ENCODE peak calls at places on chromosomes 16 and 17, in four cellular contexts. One of them, this sample, is unnamed.

GRCh38 chr16:17144431-17144830 is 326.3 kb downstream of the XYLT1 start:
- DNase-seq in WTC11: no peak
- DNase-seq in HepG2: no peak
- DNase-seq in K562: no peak
- DNase-seq in this sample: no peak

GRCh38 chr17:74745548-74746177 is 2.8 kb upstream of the NHERF1 start:
- DNase-seq in K562: no peak
- DNase-seq in WTC11: no peak
- DNase-seq in HepG2: no peak
- DNase-seq in this sample: no peak

GRCh38 chr17:8709006-8709405 is 35.6 kb downstream of the CCDC42 start:
- DNase-seq in HepG2: no peak
- DNase-seq in K562: no peak
- DNase-seq in WTC11: no peak
- DNase-seq in this sample: no peak

GRCh38 chr17:73231363-73231762 is 30.3 kb downstream of the CPSF4L start:
- DNase-seq in HepG2: no peak
- DNase-seq in WTC11: no peak
- DNase-seq in K562: no peak
- DNase-seq in this sample: peak; percentile 43

GRCh38 chr16:3363793-3364192 is 8.1 kb downstream of the OR2C1 start:
- DNase-seq in K562: peak; percentile 22
- DNase-seq in WTC11: no peak
- DNase-seq in HepG2: peak; percentile 85
- DNase-seq in this sample: peak; percentile 37

GRCh38 chr17:66240013-66240412 is 10.8 kb upstream of the APOH start:
- DNase-seq in K562: no peak
- DNase-seq in WTC11: no peak
- DNase-seq in HepG2: no peak
- DNase-seq in this sample: no peak

GRCh38 chr17:8059131-8059530 is 20.3 kb downstream of the ALOX15B start:
- DNase-seq in HepG2: no peak
- DNase-seq in K562: no peak
- DNase-seq in WTC11: no peak
- DNase-seq in this sample: no peak

GRCh38 chr17:66951605-66951953 is 12.9 kb upstream of the CACNG4 start:
- DNase-seq in HepG2: no peak
- DNase-seq in K562: no peak
- DNase-seq in WTC11: no peak
- DNase-seq in this sample: peak; percentile 50

GRCh38 chr17:29835438-29836351 is 94.3 kb downstream of the SSH2 start:
- DNase-seq in WTC11: no peak
- DNase-seq in K562: no peak
- DNase-seq in HepG2: no peak
- DNase-seq in this sample: no peak

GRCh38 chr17:9236286-9237052 is 215.2 kb downstream of the NTN1 start:
- DNase-seq in HepG2: no peak
- DNase-seq in K562: no peak
- DNase-seq in WTC11: no peak
- DNase-seq in this sample: no peak

GRCh38 chr16:81821422-81822128 is 42.5 kb downstream of the PLCG2 start:
- DNase-seq in WTC11: no peak
- DNase-seq in K562: no peak
- DNase-seq in HepG2: no peak
- DNase-seq in this sample: no peak

GRCh38 chr16:80852261-80852872 is 48.0 kb upstream of the CDYL2 start:
- DNase-seq in HepG2: peak; percentile 31
- DNase-seq in K562: peak; percentile 52
- DNase-seq in WTC11: peak; percentile 68
- DNase-seq in this sample: peak; percentile 28

GRCh38 chr17:7021993-7022778 is 664 bp upstream of the BCL6B start:
- DNase-seq in WTC11: peak; percentile 90
- DNase-seq in K562: peak; percentile 75
- DNase-seq in HepG2: no peak
- DNase-seq in this sample: peak; percentile 78

GRCh38 chr16:47732122-47732805 is 271.1 kb downstream of the PHKB start:
- DNase-seq in HepG2: no peak
- DNase-seq in WTC11: no peak
- DNase-seq in K562: no peak
- DNase-seq in this sample: peak; percentile 12

GRCh38 chr17:66714046-66715023 is 120.6 kb upstream of the CACNG5 start:
- DNase-seq in WTC11: no peak
- DNase-seq in K562: no peak
- DNase-seq in HepG2: no peak
- DNase-seq in this sample: no peak

GRCh38 chr16:14955546-14956231 is 18.4 kb downstream of the NPIPA1 start:
- DNase-seq in HepG2: no peak
- DNase-seq in K562: peak; percentile 6
- DNase-seq in WTC11: no peak
- DNase-seq in this sample: no peak

GRCh38 chr17:44061446-44061845 is 5.0 kb downstream of the LSM12 start:
- DNase-seq in K562: no peak
- DNase-seq in WTC11: no peak
- DNase-seq in HepG2: no peak
- DNase-seq in this sample: no peak

GRCh38 chr17:63481488-63481870 is 4.6 kb downstream of the ACE start:
- DNase-seq in K562: no peak
- DNase-seq in WTC11: no peak
- DNase-seq in HepG2: no peak
- DNase-seq in this sample: no peak

GRCh38 chr17:31113939-31114338 is 19.2 kb downstream of the NF1 start:
- DNase-seq in WTC11: no peak
- DNase-seq in K562: no peak
- DNase-seq in HepG2: no peak
- DNase-seq in this sample: no peak

GRCh38 chr17:1480747-1481465 is 11.6 kb downstream of the MYO1C start:
- DNase-seq in HepG2: no peak
- DNase-seq in K562: no peak
- DNase-seq in WTC11: no peak
- DNase-seq in this sample: no peak

GRCh38 chr16:76518791-76519190 is 241.6 kb downstream of the CNTNAP4 start:
- DNase-seq in K562: no peak
- DNase-seq in HepG2: no peak
- DNase-seq in WTC11: no peak
- DNase-seq in this sample: no peak

GRCh38 chr16:1906052-1906845 is 12.0 kb downstream of the HS3ST6 start:
- DNase-seq in K562: no peak
- DNase-seq in HepG2: no peak
- DNase-seq in WTC11: no peak
- DNase-seq in this sample: no peak

DNA sequence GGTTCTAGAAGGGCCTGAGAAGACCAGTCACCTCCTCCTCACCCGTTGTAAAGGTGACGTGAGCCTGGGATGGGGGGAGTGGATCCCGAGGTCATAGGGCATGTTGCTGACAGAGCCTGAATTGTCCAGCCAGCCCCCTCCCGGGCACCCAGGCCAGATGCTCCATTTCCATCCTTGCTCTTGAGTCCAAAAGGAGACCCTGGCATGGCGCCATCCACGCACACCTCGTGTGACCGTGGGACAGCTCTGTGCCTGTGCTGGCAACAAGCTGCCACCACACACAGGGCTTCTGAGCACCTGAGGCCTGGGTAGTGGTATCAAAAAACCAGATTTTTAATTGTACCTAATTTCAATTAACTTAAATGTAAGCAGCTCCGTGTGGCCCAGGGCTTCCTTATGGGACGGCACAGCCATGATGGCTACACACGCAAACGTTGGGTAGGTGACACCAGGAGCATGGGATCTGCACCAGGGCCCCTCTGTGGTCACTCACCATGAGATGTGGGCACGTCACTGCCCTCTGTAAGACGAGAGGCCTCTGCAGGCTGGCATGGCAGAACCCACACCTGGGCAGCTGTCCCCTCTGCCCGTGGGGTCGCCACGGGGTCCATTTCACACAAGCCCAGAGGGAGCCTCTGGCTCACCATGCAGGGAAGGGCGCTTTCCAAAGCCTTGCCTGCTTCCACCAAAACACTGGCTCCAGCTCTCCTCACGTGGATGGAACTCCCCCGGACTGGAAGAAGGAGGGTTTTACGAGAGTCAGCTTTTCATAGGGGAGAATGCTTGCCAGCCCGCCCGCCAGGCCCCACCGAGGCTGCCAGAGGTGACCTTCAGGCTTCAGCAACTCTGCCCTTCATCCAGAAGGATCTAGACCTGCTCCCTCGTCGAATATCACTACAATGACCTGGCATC is 37.5 kb upstream of the ZNF469 start:
- DNase-seq in WTC11: no peak
- DNase-seq in K562: no peak
- DNase-seq in HepG2: no peak
- DNase-seq in this sample: no peak
- TF ChIP-seq USF2 in WTC11: no peak
- TF ChIP-seq USF2 in K562: no peak
- TF ChIP-seq USF2 in HepG2: no peak
- TF ChIP-seq USF2 in this sample: no peak

DNA sequence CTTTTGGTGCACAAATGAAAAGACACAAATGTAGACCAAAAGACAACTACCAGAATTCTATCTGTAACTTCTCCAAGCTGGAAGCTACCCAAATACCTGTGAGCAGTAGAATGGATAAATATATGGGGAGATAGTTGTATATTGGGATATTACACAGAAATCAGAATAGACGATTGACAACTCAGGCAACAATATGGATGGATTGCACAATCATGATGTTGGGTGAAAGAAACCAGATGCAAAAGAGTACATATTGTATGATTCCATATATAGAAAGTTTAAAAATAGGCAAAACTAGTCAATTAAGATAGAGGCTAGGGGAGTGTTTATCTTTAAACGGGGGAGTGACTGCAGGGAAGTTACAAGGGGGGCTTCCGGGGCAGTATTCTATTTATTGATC is 77.5 kb upstream of the NKD1 start:
- DNase-seq in HepG2: no peak
- DNase-seq in WTC11: no peak
- DNase-seq in K562: no peak
- DNase-seq in this sample: no peak
- TF ChIP-seq NR3C1 in HepG2: no peak
- TF ChIP-seq NR3C1 in WTC11: no peak
- TF ChIP-seq NR3C1 in K562: no peak
- TF ChIP-seq NR3C1 in this sample: no peak

DNA sequence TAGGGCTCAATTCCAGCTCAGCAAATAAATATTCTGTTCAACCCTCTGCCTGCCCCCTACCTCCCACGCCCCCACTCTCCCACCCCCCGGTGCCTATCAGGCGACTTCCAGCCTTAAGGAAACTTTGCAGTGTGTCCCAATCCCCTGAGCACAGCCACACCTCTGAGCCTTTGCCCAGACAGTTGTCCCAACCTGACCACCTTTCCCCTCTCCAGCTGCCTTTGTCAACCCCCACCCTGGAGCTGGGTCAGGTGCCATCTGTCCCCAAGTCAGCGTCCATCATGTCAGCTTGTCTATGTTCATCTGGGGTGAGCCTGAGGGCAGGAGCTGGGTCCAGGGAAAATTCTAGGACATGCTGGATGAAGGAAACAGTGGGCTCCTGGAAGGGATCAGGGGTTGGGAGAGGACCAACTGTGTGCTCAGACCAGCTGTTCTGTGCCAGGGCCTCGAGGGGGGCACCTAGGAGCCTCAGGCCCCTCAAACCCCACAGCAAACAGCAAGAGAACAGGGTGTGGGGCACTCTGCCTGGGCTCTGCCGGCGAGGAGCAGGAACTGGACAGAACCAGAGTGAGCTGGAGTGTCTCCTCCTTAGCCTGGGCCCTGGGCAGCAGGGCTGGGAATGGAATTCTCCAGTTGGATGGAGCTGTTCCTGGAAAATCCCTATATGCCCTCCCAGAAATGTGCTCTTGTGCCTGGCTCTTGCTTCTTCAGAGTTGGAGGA is 17.8 kb downstream of the CDH16 start:
- DNase-seq in K562: peak; percentile 92
- DNase-seq in WTC11: no peak
- DNase-seq in HepG2: no peak
- DNase-seq in this sample: no peak
- TF ChIP-seq USF2 in K562: no peak
- TF ChIP-seq USF2 in WTC11: no peak
- TF ChIP-seq USF2 in HepG2: no peak
- TF ChIP-seq USF2 in this sample: no peak

GRCh38 chr17:57008958-57009357 is 31.0 kb downstream of the SCPEP1 start:
- DNase-seq in HepG2: no peak
- DNase-seq in K562: no peak
- DNase-seq in WTC11: no peak
- DNase-seq in this sample: no peak

GRCh38 chr17:57006040-57006439 is 28.1 kb downstream of the SCPEP1 start:
- DNase-seq in WTC11: no peak
- DNase-seq in K562: no peak
- DNase-seq in HepG2: no peak
- DNase-seq in this sample: no peak

GRCh38 chr17:57010495-57010894 is 32.6 kb downstream of the SCPEP1 start:
- DNase-seq in WTC11: no peak
- DNase-seq in K562: no peak
- DNase-seq in HepG2: no peak
- DNase-seq in this sample: no peak

GRCh38 chr17:57011482-57012015 is 33.6 kb downstream of the SCPEP1 start:
- DNase-seq in HepG2: no peak
- DNase-seq in WTC11: no peak
- DNase-seq in K562: no peak
- DNase-seq in this sample: no peak

DNA sequence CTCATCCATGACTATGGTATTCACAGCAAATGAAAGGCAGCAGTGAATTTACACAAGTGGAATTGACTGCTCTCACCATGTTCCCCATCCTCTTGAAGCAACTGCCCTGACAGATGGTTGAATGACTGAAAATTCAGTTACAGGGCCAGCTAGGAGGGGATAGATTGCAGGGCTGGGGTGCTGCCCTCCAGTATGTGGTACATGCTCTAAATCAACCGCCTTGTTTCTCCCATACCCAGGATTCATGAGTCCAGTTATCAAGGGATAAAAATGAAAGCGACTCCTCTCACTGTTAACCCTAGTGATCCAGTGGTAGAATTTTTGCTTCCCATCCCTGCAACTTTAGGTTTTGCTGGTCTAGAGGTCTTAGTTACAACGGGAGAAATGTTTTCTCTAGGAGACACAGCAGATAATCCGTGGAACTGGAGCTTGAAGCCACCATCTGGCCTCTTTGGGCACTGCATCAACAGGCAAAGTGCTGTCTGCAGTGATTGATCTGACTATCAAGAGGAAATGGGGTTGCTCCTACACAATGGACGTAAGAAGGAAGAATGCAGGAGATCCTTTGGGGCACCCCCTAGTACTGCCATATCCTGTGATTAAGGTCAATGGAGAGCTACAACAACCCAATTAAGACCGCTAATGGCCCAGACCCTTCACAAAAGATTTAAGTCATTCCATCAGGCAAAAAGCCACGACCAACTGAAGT is 32.0 kb downstream of the SCPEP1 start:
- DNase-seq in K562: peak; percentile 59
- DNase-seq in WTC11: peak; percentile 70
- DNase-seq in HepG2: peak; percentile 43
- DNase-seq in this sample: peak; percentile 79
- TF ChIP-seq NR3C1 in K562: no peak
- TF ChIP-seq NR3C1 in WTC11: no peak
- TF ChIP-seq NR3C1 in HepG2: no peak
- TF ChIP-seq NR3C1 in this sample: no peak

GRCh38 chr16:88087517-88087877 is 136.3 kb downstream of the BANP start:
- DNase-seq in WTC11: no peak
- DNase-seq in K562: no peak
- DNase-seq in HepG2: no peak
- DNase-seq in this sample: no peak
- TF ChIP-seq USF2 in WTC11: no peak
- TF ChIP-seq USF2 in K562: no peak
- TF ChIP-seq USF2 in HepG2: no peak
- TF ChIP-seq USF2 in this sample: no peak